ENCODE peak calls at places on chromosomes 12 and 14, in five cellular contexts. Q is small intestine, U is tibial artery, G is T follicular helper cell, R is AG09319. Z is an unnamed sample.

GRCh38 chr14:99055816-99056215 is 216.2 kb downstream of the BCL11B start:
- DNase-seq in R (no peak), G (no peak), Q (peak), U (no peak), Z (no peak)

GRCh38 chr12:18752280-18752920 is 14.5 kb downstream of the CAPZA3 start:
- DNase-seq in G (no peak), R (peak), Q (no peak), U (no peak), Z (peak)

GRCh38 chr14:23113346-23114119 is 5.5 kb downstream of the CEBPE start:
- DNase-seq in Q (no peak), R (no peak), U (peak), G (no peak), Z (peak)

GRCh38 chr14:104206281-104206904 is 68.0 kb downstream of the KIF26A start:
- DNase-seq in G (no peak), Q (peak), R (no peak), U (no peak), Z (no peak)

GRCh38 chr12:18332173-18332572 is 70.9 kb downstream of the PIK3C2G start:
- DNase-seq in R (no peak), Q (peak), G (no peak), U (no peak), Z (no peak)

GRCh38 chr12:52860102-52860838 is 11.5 kb upstream of the KRT78 start:
- DNase-seq in U (no peak), R (no peak), G (no peak), Q (peak), Z (no peak)

GRCh38 chr12:110546339-110546738 is 36.8 kb downstream of the PPTC7 start:
- DNase-seq in G (no peak), Q (no peak), R (peak), U (no peak), Z (peak)

GRCh38 chr12:82953397-82953796 is 266.7 kb downstream of the TMTC2 start:
- DNase-seq in U (no peak), R (no peak), Q (no peak), G (no peak), Z (no peak)

GRCh38 chr12:47032644-47033043 is 46.8 kb upstream of the PCED1B start:
- DNase-seq in G (no peak), U (no peak), R (peak), Q (peak), Z (no peak)

GRCh38 chr12:107042801-107043200 is 50.5 kb downstream of the CRY1 start:
- DNase-seq in G (no peak), R (no peak), U (no peak), Q (peak), Z (no peak)

GRCh38 chr14:20614038-20614840 is 23.1 kb upstream of the RNASE12 start:
- DNase-seq in U (no peak), G (no peak), Q (peak), R (no peak), Z (no peak)

GRCh38 chr12:124684971-124685688 is 117.7 kb upstream of the NCOR2 start:
- DNase-seq in R (no peak), G (no peak), U (peak), Q (no peak), Z (peak)